ENCODE peak calls at places on chromosomes 5 and 9, in four cellular contexts. One of them, this sample, is unnamed.

GRCh38 chr5:128109138-128109537 is 25.6 kb downstream of the SLC12A2 start:
- DNase-seq in AG04450: no peak
- DNase-seq in AG09309: no peak
- DNase-seq in Peyer's patch: no peak
- DNase-seq in this sample: no peak

GRCh38 chr5:591746-592145 is 20.4 kb upstream of the CEP72 start:
- DNase-seq in AG04450: no peak
- DNase-seq in AG09309: no peak
- DNase-seq in Peyer's patch: no peak
- DNase-seq in this sample: peak

GRCh38 chr9:21994996-21995651 is 533 bp downstream of the CDKN2B-AS1 start:
- DNase-seq in AG04450: no peak
- DNase-seq in AG09309: no peak
- DNase-seq in Peyer's patch: peak
- DNase-seq in this sample: peak

GRCh38 chr5:160685695-160686094 is 166.3 kb downstream of the ATP10B start:
- DNase-seq in AG04450: no peak
- DNase-seq in AG09309: no peak
- DNase-seq in Peyer's patch: no peak
- DNase-seq in this sample: no peak

GRCh38 chr9:127154390-127155191 is 32.2 kb upstream of the ANGPTL2 start:
- DNase-seq in AG04450: no peak
- DNase-seq in AG09309: peak
- DNase-seq in Peyer's patch: no peak
- DNase-seq in this sample: peak

GRCh38 chr9:71796368-71796767 is 28.1 kb upstream of the CEMIP2 start:
- DNase-seq in AG04450: no peak
- DNase-seq in AG09309: no peak
- DNase-seq in Peyer's patch: no peak
- DNase-seq in this sample: no peak

GRCh38 chr5:172403191-172403794 is 51.0 kb downstream of the SH3PXD2B start:
- DNase-seq in AG04450: no peak
- DNase-seq in AG09309: no peak
- DNase-seq in Peyer's patch: peak
- DNase-seq in this sample: no peak

GRCh38 chr9:4739587-4740372 is 1.2 kb downstream of the AK3 start:
- DNase-seq in AG04450: no peak
- DNase-seq in AG09309: no peak
- DNase-seq in Peyer's patch: no peak
- DNase-seq in this sample: no peak

GRCh38 chr9:84261082-84261746 is 79.3 kb downstream of the SLC28A3 start:
- DNase-seq in AG04450: peak
- DNase-seq in AG09309: peak
- DNase-seq in Peyer's patch: peak
- DNase-seq in this sample: peak

GRCh38 chr9:84239341-84239740 is 101.2 kb downstream of the SLC28A3 start:
- DNase-seq in AG04450: no peak
- DNase-seq in AG09309: no peak
- DNase-seq in Peyer's patch: no peak
- DNase-seq in this sample: no peak

GRCh38 chr9:125886365-125886764 is 139.2 kb downstream of the PBX3 start:
- DNase-seq in AG04450: no peak
- DNase-seq in AG09309: no peak
- DNase-seq in Peyer's patch: no peak
- DNase-seq in this sample: no peak

GRCh38 chr9:100474082-100474949 is 1.4 kb downstream of the TMEFF1 start:
- DNase-seq in AG04450: no peak
- DNase-seq in AG09309: no peak
- DNase-seq in Peyer's patch: no peak
- DNase-seq in this sample: no peak

GRCh38 chr5:143593723-143594122 is 190.2 kb upstream of the NR3C1 start:
- DNase-seq in AG04450: no peak
- DNase-seq in AG09309: no peak
- DNase-seq in Peyer's patch: no peak
- DNase-seq in this sample: no peak

GRCh38 chr5:159905496-159905895 is 10.8 kb upstream of the ADRA1B start:
- DNase-seq in AG04450: peak
- DNase-seq in AG09309: no peak
- DNase-seq in Peyer's patch: no peak
- DNase-seq in this sample: no peak

GRCh38 chr9:76652894-76653293 is 111.3 kb upstream of the PCA3 start:
- DNase-seq in AG04450: no peak
- DNase-seq in AG09309: no peak
- DNase-seq in Peyer's patch: peak
- DNase-seq in this sample: no peak

GRCh38 chr9:130689937-130690700 is 3.5 kb upstream of the EXOSC2 start:
- DNase-seq in AG04450: peak
- DNase-seq in AG09309: peak
- DNase-seq in Peyer's patch: peak
- DNase-seq in this sample: no peak

GRCh38 chr9:106843361-106843760 is 19.6 kb upstream of the ZNF462 start:
- DNase-seq in AG04450: no peak
- DNase-seq in AG09309: no peak
- DNase-seq in Peyer's patch: no peak
- DNase-seq in this sample: no peak

GRCh38 chr9:27094640-27095039 is 14.4 kb upstream of the TEK start:
- DNase-seq in AG04450: no peak
- DNase-seq in AG09309: peak
- DNase-seq in Peyer's patch: no peak
- DNase-seq in this sample: no peak

GRCh38 chr5:109711681-109712080 is 22.0 kb downstream of the MAN2A1 start:
- DNase-seq in AG04450: no peak
- DNase-seq in AG09309: no peak
- DNase-seq in Peyer's patch: no peak
- DNase-seq in this sample: no peak

GRCh38 chr5:35303152-35303551 is 72.9 kb upstream of the PRLR start:
- DNase-seq in AG04450: no peak
- DNase-seq in AG09309: no peak
- DNase-seq in Peyer's patch: no peak
- DNase-seq in this sample: no peak

GRCh38 chr9:137078701-137079400 is 1.5 kb downstream of the UAP1L1 start:
- DNase-seq in AG04450: no peak
- DNase-seq in AG09309: no peak
- DNase-seq in Peyer's patch: no peak
- DNase-seq in this sample: no peak

GRCh38 chr5:180112101-180112861 is 40.7 kb upstream of the RNF130 start:
- DNase-seq in AG04450: no peak
- DNase-seq in AG09309: no peak
- DNase-seq in Peyer's patch: no peak
- DNase-seq in this sample: peak

GRCh38 chr9:120403543-120403856 is 176.5 kb downstream of the CDK5RAP2 start:
- DNase-seq in AG04450: no peak
- DNase-seq in AG09309: no peak
- DNase-seq in Peyer's patch: no peak
- DNase-seq in this sample: no peak

GRCh38 chr5:93246093-93246855 is 334.7 kb downstream of the NR2F1-AS1 start:
- DNase-seq in AG04450: peak
- DNase-seq in AG09309: no peak
- DNase-seq in Peyer's patch: no peak
- DNase-seq in this sample: no peak

GRCh38 chr9:92385953-92386352 is 18.4 kb downstream of the OGN start:
- DNase-seq in AG04450: no peak
- DNase-seq in AG09309: peak
- DNase-seq in Peyer's patch: no peak
- DNase-seq in this sample: no peak

GRCh38 chr9:87445646-87446045 is 52.0 kb upstream of the DAPK1 start:
- DNase-seq in AG04450: no peak
- DNase-seq in AG09309: no peak
- DNase-seq in Peyer's patch: no peak
- DNase-seq in this sample: no peak

GRCh38 chr5:145859451-145859850 is 13.4 kb downstream of the GRXCR2 start:
- DNase-seq in AG04450: no peak
- DNase-seq in AG09309: no peak
- DNase-seq in Peyer's patch: no peak
- DNase-seq in this sample: no peak

GRCh38 chr5:161847896-161848510 is at the start of gene GABRA1:
- DNase-seq in AG04450: no peak
- DNase-seq in AG09309: no peak
- DNase-seq in Peyer's patch: no peak
- DNase-seq in this sample: no peak

GRCh38 chr5:59424515-59424914 is 469.0 kb downstream of the PDE4D start:
- DNase-seq in AG04450: no peak
- DNase-seq in AG09309: no peak
- DNase-seq in Peyer's patch: no peak
- DNase-seq in this sample: no peak

GRCh38 chr9:109989296-109989695 is 209.3 kb downstream of the PALM2AKAP2 start:
- DNase-seq in AG04450: no peak
- DNase-seq in AG09309: no peak
- DNase-seq in Peyer's patch: no peak
- DNase-seq in this sample: peak

GRCh38 chr5:116990010-116990409 is 415.4 kb upstream of the SEMA6A start:
- DNase-seq in AG04450: no peak
- DNase-seq in AG09309: no peak
- DNase-seq in Peyer's patch: no peak
- DNase-seq in this sample: no peak

GRCh38 chr5:156826150-156826549 is 23.9 kb upstream of the PPP1R2B start:
- DNase-seq in AG04450: no peak
- DNase-seq in AG09309: no peak
- DNase-seq in Peyer's patch: no peak
- DNase-seq in this sample: no peak

GRCh38 chr9:4167728-4168127 is 132.1 kb downstream of the GLIS3 start:
- DNase-seq in AG04450: no peak
- DNase-seq in AG09309: no peak
- DNase-seq in Peyer's patch: no peak
- DNase-seq in this sample: no peak

GRCh38 chr9:113677057-113677456 is 199.1 kb upstream of the ZNF618 start:
- DNase-seq in AG04450: no peak
- DNase-seq in AG09309: no peak
- DNase-seq in Peyer's patch: no peak
- DNase-seq in this sample: no peak

GRCh38 chr5:115770466-115770865 is 46.0 kb downstream of the CDO1 start:
- DNase-seq in AG04450: no peak
- DNase-seq in AG09309: no peak
- DNase-seq in Peyer's patch: no peak
- DNase-seq in this sample: no peak

GRCh38 chr5:176545737-176546509 is 3.2 kb upstream of the CDHR2 start:
- DNase-seq in AG04450: no peak
- DNase-seq in AG09309: no peak
- DNase-seq in Peyer's patch: no peak
- DNase-seq in this sample: no peak

GRCh38 chr9:123269316-123269715 is 930 bp upstream of the STRBP start:
- DNase-seq in AG04450: no peak
- DNase-seq in AG09309: no peak
- DNase-seq in Peyer's patch: no peak
- DNase-seq in this sample: no peak

GRCh38 chr9:130837002-130837511 is 2.0 kb downstream of the ABL1 start:
- DNase-seq in AG04450: no peak
- DNase-seq in AG09309: no peak
- DNase-seq in Peyer's patch: no peak
- DNase-seq in this sample: no peak

GRCh38 chr5:169826618-169827017 is 153.7 kb downstream of the INSYN2B start:
- DNase-seq in AG04450: no peak
- DNase-seq in AG09309: no peak
- DNase-seq in Peyer's patch: no peak
- DNase-seq in this sample: no peak
- TF ChIP-seq CTCF in AG04450: peak
- TF ChIP-seq CTCF in AG09309: peak
- TF ChIP-seq CTCF in Peyer's patch: no peak
- TF ChIP-seq CTCF in this sample: peak

DNA sequence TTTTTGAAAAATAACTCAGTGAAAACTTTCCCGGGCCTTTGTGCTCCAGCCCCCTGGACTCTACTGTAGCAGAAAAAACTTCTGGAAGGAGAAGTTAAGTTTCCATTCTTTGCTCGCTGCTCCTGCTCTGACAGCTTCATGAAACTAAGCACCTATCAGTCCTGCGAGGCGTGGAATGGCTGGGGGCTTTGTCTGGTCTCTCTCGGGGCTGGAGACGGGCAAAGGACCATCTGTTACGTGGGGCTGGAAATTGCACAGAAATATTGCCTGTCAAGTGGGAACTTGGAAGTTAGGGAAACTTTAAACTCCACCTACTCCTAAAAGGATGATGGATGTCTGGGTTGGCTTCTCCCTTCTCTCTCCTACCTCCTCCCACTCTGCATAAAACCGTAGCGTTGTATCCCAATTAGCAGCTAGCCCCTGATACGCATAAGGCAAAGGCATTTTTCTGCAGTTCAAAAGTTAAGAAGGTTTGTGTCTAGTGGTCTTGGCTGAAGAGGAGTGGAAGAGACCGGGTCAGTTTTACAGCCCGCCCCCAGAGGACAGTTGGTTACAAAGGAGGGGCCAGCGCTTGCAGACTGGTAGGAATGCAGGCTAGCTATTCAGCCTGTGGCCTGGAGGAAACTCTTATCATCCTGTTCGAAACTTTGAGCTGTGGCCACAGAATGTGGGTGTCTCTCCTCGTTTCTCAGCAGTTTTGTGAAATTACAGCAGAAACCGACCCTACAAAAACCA is 1.2 kb downstream of the FBXL7 start:
- DNase-seq in AG04450: no peak
- DNase-seq in AG09309: peak
- DNase-seq in Peyer's patch: peak
- DNase-seq in this sample: no peak
- TF ChIP-seq CTCF in AG04450: peak
- TF ChIP-seq CTCF in AG09309: peak
- TF ChIP-seq CTCF in Peyer's patch: no peak
- TF ChIP-seq CTCF in this sample: peak

DNA sequence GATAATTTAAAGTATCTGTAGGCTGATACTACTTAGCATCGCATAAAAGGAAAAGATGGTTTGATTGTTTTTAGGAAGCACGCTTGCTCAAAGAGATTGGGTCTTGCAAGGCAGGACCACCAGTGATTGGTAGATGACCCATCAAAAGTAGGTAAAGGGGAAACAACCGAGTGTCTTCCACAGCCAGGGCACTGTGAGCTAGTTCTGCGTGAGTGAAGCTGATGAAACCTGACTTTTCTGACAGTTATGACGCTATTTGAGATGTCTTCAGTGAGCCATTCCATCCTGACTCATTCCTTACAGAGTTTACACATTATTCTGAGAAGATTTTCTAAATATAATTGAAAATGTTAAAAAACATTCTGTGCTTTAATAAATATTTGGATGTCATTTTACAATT is 49.7 kb downstream of the BASP1 start:
- DNase-seq in AG04450: no peak
- DNase-seq in AG09309: no peak
- DNase-seq in Peyer's patch: peak
- DNase-seq in this sample: no peak
- TF ChIP-seq CTCF in AG04450: no peak
- TF ChIP-seq CTCF in AG09309: no peak
- TF ChIP-seq CTCF in Peyer's patch: no peak
- TF ChIP-seq CTCF in this sample: no peak

DNA sequence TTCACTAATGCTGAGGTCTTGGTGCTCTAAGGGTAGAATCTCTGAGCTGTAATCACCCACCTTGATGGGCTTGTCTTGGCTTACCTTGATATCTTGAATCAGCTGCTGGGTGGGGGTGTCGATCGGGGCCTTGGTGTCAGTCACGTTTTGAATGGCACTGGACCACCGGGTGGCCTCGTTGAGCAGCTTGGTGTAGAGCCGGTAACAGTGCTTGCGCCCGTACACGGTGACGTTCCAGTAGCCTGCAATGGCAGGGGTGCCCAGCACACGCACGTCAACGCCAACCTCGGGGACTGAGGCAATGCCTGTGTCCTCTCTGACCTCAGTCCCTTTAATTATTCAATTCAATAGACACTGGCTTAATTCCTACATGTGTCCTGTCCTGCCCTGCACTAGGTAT is 63.1 kb upstream of the RETREG1 start:
- DNase-seq in AG04450: no peak
- DNase-seq in AG09309: no peak
- DNase-seq in Peyer's patch: no peak
- DNase-seq in this sample: no peak
- TF ChIP-seq CTCF in AG04450: no peak
- TF ChIP-seq CTCF in AG09309: peak
- TF ChIP-seq CTCF in Peyer's patch: no peak
- TF ChIP-seq CTCF in this sample: peak

This sample was measured in osteocyte.